ENCODE peak calls at places on chromosomes 3 and 15, in four cellular contexts. One of them, this sample, is unnamed.

GRCh38 chr3:131110087-131110486 is 83.4 kb downstream of the NEK11 start:
- DNase-seq in left colon: no peak
- DNase-seq in activated T-cell treated with anti-CD3 and anti-CD28 coated beads for 4 hours: no peak
- DNase-seq in stimulated activated CD4-positive, alpha-beta T cell treated with anti-CD3 and anti-CD28 coated beads, TNF-alpha, amount 100 ng/mL, for 4 hours: no peak
- DNase-seq in this sample: no peak

GRCh38 chr3:150783920-150784746 is 21.2 kb upstream of the SIAH2 start:
- DNase-seq in stimulated activated CD4-positive, alpha-beta T cell treated with anti-CD3 and anti-CD28 coated beads, TNF-alpha, amount 100 ng/mL, for 4 hours: no peak
- DNase-seq in left colon: no peak
- DNase-seq in activated T-cell treated with anti-CD3 and anti-CD28 coated beads for 4 hours: no peak
- DNase-seq in this sample: no peak

GRCh38 chr3:45154641-45155147 is 8.5 kb upstream of the CDCP1 start:
- DNase-seq in stimulated activated CD4-positive, alpha-beta T cell treated with anti-CD3 and anti-CD28 coated beads, TNF-alpha, amount 100 ng/mL, for 4 hours: no peak
- DNase-seq in activated T-cell treated with anti-CD3 and anti-CD28 coated beads for 4 hours: no peak
- DNase-seq in left colon: no peak
- DNase-seq in this sample: no peak

GRCh38 chr3:112124901-112125607 is 8.0 kb downstream of the GCSAM start:
- DNase-seq in activated T-cell treated with anti-CD3 and anti-CD28 coated beads for 4 hours: no peak
- DNase-seq in stimulated activated CD4-positive, alpha-beta T cell treated with anti-CD3 and anti-CD28 coated beads, TNF-alpha, amount 100 ng/mL, for 4 hours: no peak
- DNase-seq in left colon: no peak
- DNase-seq in this sample: no peak

GRCh38 chr3:196932600-196932999 is 9.7 kb downstream of the NCBP2 start:
- DNase-seq in activated T-cell treated with anti-CD3 and anti-CD28 coated beads for 4 hours: no peak
- DNase-seq in stimulated activated CD4-positive, alpha-beta T cell treated with anti-CD3 and anti-CD28 coated beads, TNF-alpha, amount 100 ng/mL, for 4 hours: no peak
- DNase-seq in left colon: no peak
- DNase-seq in this sample: no peak

GRCh38 chr15:83158393-83158792 is 49.2 kb downstream of the HDGFL3 start:
- DNase-seq in left colon: no peak
- DNase-seq in stimulated activated CD4-positive, alpha-beta T cell treated with anti-CD3 and anti-CD28 coated beads, TNF-alpha, amount 100 ng/mL, for 4 hours: no peak
- DNase-seq in activated T-cell treated with anti-CD3 and anti-CD28 coated beads for 4 hours: no peak
- DNase-seq in this sample: no peak

GRCh38 chr3:191528589-191528988 is 67.6 kb downstream of the PYDC2 start:
- DNase-seq in activated T-cell treated with anti-CD3 and anti-CD28 coated beads for 4 hours: no peak
- DNase-seq in left colon: no peak
- DNase-seq in stimulated activated CD4-positive, alpha-beta T cell treated with anti-CD3 and anti-CD28 coated beads, TNF-alpha, amount 100 ng/mL, for 4 hours: no peak
- DNase-seq in this sample: no peak

GRCh38 chr3:52234516-52235447 is 4.2 kb downstream of the TWF2 start:
- DNase-seq in left colon: no peak
- DNase-seq in stimulated activated CD4-positive, alpha-beta T cell treated with anti-CD3 and anti-CD28 coated beads, TNF-alpha, amount 100 ng/mL, for 4 hours: no peak
- DNase-seq in activated T-cell treated with anti-CD3 and anti-CD28 coated beads for 4 hours: no peak
- DNase-seq in this sample: no peak

GRCh38 chr3:116863270-116863770 is 153.7 kb downstream of the TUSC7 start:
- DNase-seq in left colon: no peak
- DNase-seq in stimulated activated CD4-positive, alpha-beta T cell treated with anti-CD3 and anti-CD28 coated beads, TNF-alpha, amount 100 ng/mL, for 4 hours: no peak
- DNase-seq in activated T-cell treated with anti-CD3 and anti-CD28 coated beads for 4 hours: no peak
- DNase-seq in this sample: no peak

GRCh38 chr3:29311805-29312204 is 30.9 kb downstream of the RBMS3 start:
- DNase-seq in stimulated activated CD4-positive, alpha-beta T cell treated with anti-CD3 and anti-CD28 coated beads, TNF-alpha, amount 100 ng/mL, for 4 hours: no peak
- DNase-seq in left colon: no peak
- DNase-seq in activated T-cell treated with anti-CD3 and anti-CD28 coated beads for 4 hours: no peak
- DNase-seq in this sample: no peak

GRCh38 chr15:99961011-99961441 is 227.8 kb upstream of the LYSMD4 start:
- DNase-seq in left colon: peak; percentile 20
- DNase-seq in activated T-cell treated with anti-CD3 and anti-CD28 coated beads for 4 hours: no peak
- DNase-seq in stimulated activated CD4-positive, alpha-beta T cell treated with anti-CD3 and anti-CD28 coated beads, TNF-alpha, amount 100 ng/mL, for 4 hours: no peak
- DNase-seq in this sample: no peak

GRCh38 chr15:52822475-52822874 is 32.3 kb upstream of the ONECUT1 start:
- DNase-seq in stimulated activated CD4-positive, alpha-beta T cell treated with anti-CD3 and anti-CD28 coated beads, TNF-alpha, amount 100 ng/mL, for 4 hours: no peak
- DNase-seq in activated T-cell treated with anti-CD3 and anti-CD28 coated beads for 4 hours: no peak
- DNase-seq in left colon: no peak
- DNase-seq in this sample: no peak

GRCh38 chr3:69353492-69353891 is 32.4 kb downstream of the FRMD4B start:
- DNase-seq in activated T-cell treated with anti-CD3 and anti-CD28 coated beads for 4 hours: no peak
- DNase-seq in left colon: no peak
- DNase-seq in stimulated activated CD4-positive, alpha-beta T cell treated with anti-CD3 and anti-CD28 coated beads, TNF-alpha, amount 100 ng/mL, for 4 hours: no peak
- DNase-seq in this sample: no peak

GRCh38 chr15:48469681-48470080 is 138.5 kb downstream of the DUT start:
- DNase-seq in left colon: no peak
- DNase-seq in stimulated activated CD4-positive, alpha-beta T cell treated with anti-CD3 and anti-CD28 coated beads, TNF-alpha, amount 100 ng/mL, for 4 hours: no peak
- DNase-seq in activated T-cell treated with anti-CD3 and anti-CD28 coated beads for 4 hours: no peak
- DNase-seq in this sample: no peak

GRCh38 chr3:170372190-170372879 is 14.8 kb downstream of the SKIL start:
- DNase-seq in stimulated activated CD4-positive, alpha-beta T cell treated with anti-CD3 and anti-CD28 coated beads, TNF-alpha, amount 100 ng/mL, for 4 hours: no peak
- DNase-seq in activated T-cell treated with anti-CD3 and anti-CD28 coated beads for 4 hours: no peak
- DNase-seq in left colon: no peak
- DNase-seq in this sample: no peak

GRCh38 chr3:154214320-154214719 is 93.1 kb downstream of the ARHGEF26 start:
- DNase-seq in left colon: no peak
- DNase-seq in activated T-cell treated with anti-CD3 and anti-CD28 coated beads for 4 hours: no peak
- DNase-seq in stimulated activated CD4-positive, alpha-beta T cell treated with anti-CD3 and anti-CD28 coated beads, TNF-alpha, amount 100 ng/mL, for 4 hours: no peak
- DNase-seq in this sample: no peak

GRCh38 chr3:4986175-4986610 is 7.0 kb downstream of the BHLHE40 start:
- DNase-seq in stimulated activated CD4-positive, alpha-beta T cell treated with anti-CD3 and anti-CD28 coated beads, TNF-alpha, amount 100 ng/mL, for 4 hours: no peak
- DNase-seq in left colon: no peak
- DNase-seq in activated T-cell treated with anti-CD3 and anti-CD28 coated beads for 4 hours: no peak
- DNase-seq in this sample: no peak

GRCh38 chr15:78615151-78615589 is 5.6 kb downstream of the CHRNA3 start:
- DNase-seq in left colon: no peak
- DNase-seq in activated T-cell treated with anti-CD3 and anti-CD28 coated beads for 4 hours: no peak
- DNase-seq in stimulated activated CD4-positive, alpha-beta T cell treated with anti-CD3 and anti-CD28 coated beads, TNF-alpha, amount 100 ng/mL, for 4 hours: no peak
- DNase-seq in this sample: no peak

GRCh38 chr3:158846803-158847465 is 45.1 kb downstream of the MFSD1 start:
- DNase-seq in left colon: no peak
- DNase-seq in activated T-cell treated with anti-CD3 and anti-CD28 coated beads for 4 hours: no peak
- DNase-seq in stimulated activated CD4-positive, alpha-beta T cell treated with anti-CD3 and anti-CD28 coated beads, TNF-alpha, amount 100 ng/mL, for 4 hours: no peak
- DNase-seq in this sample: no peak

GRCh38 chr3:133799794-133800585 is 5.6 kb upstream of the SRPRB start:
- DNase-seq in left colon: no peak
- DNase-seq in stimulated activated CD4-positive, alpha-beta T cell treated with anti-CD3 and anti-CD28 coated beads, TNF-alpha, amount 100 ng/mL, for 4 hours: no peak
- DNase-seq in activated T-cell treated with anti-CD3 and anti-CD28 coated beads for 4 hours: no peak
- DNase-seq in this sample: no peak

GRCh38 chr3:197019535-197019934 is 10.1 kb downstream of the MELTF start:
- DNase-seq in left colon: no peak
- DNase-seq in stimulated activated CD4-positive, alpha-beta T cell treated with anti-CD3 and anti-CD28 coated beads, TNF-alpha, amount 100 ng/mL, for 4 hours: no peak
- DNase-seq in activated T-cell treated with anti-CD3 and anti-CD28 coated beads for 4 hours: no peak
- DNase-seq in this sample: no peak

GRCh38 chr15:67025719-67026118 is 39.7 kb upstream of the SMAD3 start:
- DNase-seq in activated T-cell treated with anti-CD3 and anti-CD28 coated beads for 4 hours: no peak
- DNase-seq in stimulated activated CD4-positive, alpha-beta T cell treated with anti-CD3 and anti-CD28 coated beads, TNF-alpha, amount 100 ng/mL, for 4 hours: no peak
- DNase-seq in left colon: peak; percentile 46
- DNase-seq in this sample: no peak

GRCh38 chr3:139260793-139261736 is 82.8 kb upstream of the MRPS22 start:
- DNase-seq in stimulated activated CD4-positive, alpha-beta T cell treated with anti-CD3 and anti-CD28 coated beads, TNF-alpha, amount 100 ng/mL, for 4 hours: no peak
- DNase-seq in activated T-cell treated with anti-CD3 and anti-CD28 coated beads for 4 hours: no peak
- DNase-seq in left colon: no peak
- DNase-seq in this sample: no peak

GRCh38 chr3:65908588-65908987 is 130.1 kb downstream of the MAGI1 start:
- DNase-seq in left colon: no peak
- DNase-seq in stimulated activated CD4-positive, alpha-beta T cell treated with anti-CD3 and anti-CD28 coated beads, TNF-alpha, amount 100 ng/mL, for 4 hours: no peak
- DNase-seq in activated T-cell treated with anti-CD3 and anti-CD28 coated beads for 4 hours: no peak
- DNase-seq in this sample: no peak

GRCh38 chr15:74333662-74334061 is 33.8 kb downstream of the CYP11A1 start:
- DNase-seq in activated T-cell treated with anti-CD3 and anti-CD28 coated beads for 4 hours: no peak
- DNase-seq in stimulated activated CD4-positive, alpha-beta T cell treated with anti-CD3 and anti-CD28 coated beads, TNF-alpha, amount 100 ng/mL, for 4 hours: no peak
- DNase-seq in left colon: no peak
- DNase-seq in this sample: no peak

GRCh38 chr3:53956591-53956990 is 64.9 kb upstream of the SELENOK start:
- DNase-seq in activated T-cell treated with anti-CD3 and anti-CD28 coated beads for 4 hours: no peak
- DNase-seq in stimulated activated CD4-positive, alpha-beta T cell treated with anti-CD3 and anti-CD28 coated beads, TNF-alpha, amount 100 ng/mL, for 4 hours: no peak
- DNase-seq in left colon: no peak
- DNase-seq in this sample: no peak

GRCh38 chr3:28476764-28477163 is 128.1 kb upstream of the AZI2 start:
- DNase-seq in activated T-cell treated with anti-CD3 and anti-CD28 coated beads for 4 hours: no peak
- DNase-seq in stimulated activated CD4-positive, alpha-beta T cell treated with anti-CD3 and anti-CD28 coated beads, TNF-alpha, amount 100 ng/mL, for 4 hours: no peak
- DNase-seq in left colon: no peak
- DNase-seq in this sample: no peak

GRCh38 chr15:40928975-40929729 is at the start of gene DLL4:
- DNase-seq in left colon: peak; percentile 86
- DNase-seq in activated T-cell treated with anti-CD3 and anti-CD28 coated beads for 4 hours: no peak
- DNase-seq in stimulated activated CD4-positive, alpha-beta T cell treated with anti-CD3 and anti-CD28 coated beads, TNF-alpha, amount 100 ng/mL, for 4 hours: no peak
- DNase-seq in this sample: peak; percentile 40

GRCh38 chr3:110814170-110815007 is 257.2 kb upstream of the NECTIN3 start:
- DNase-seq in left colon: peak; percentile 4
- DNase-seq in activated T-cell treated with anti-CD3 and anti-CD28 coated beads for 4 hours: no peak
- DNase-seq in stimulated activated CD4-positive, alpha-beta T cell treated with anti-CD3 and anti-CD28 coated beads, TNF-alpha, amount 100 ng/mL, for 4 hours: no peak
- DNase-seq in this sample: no peak

GRCh38 chr15:27902680-27903385 is 196.3 kb downstream of the OCA2 start:
- DNase-seq in left colon: no peak
- DNase-seq in stimulated activated CD4-positive, alpha-beta T cell treated with anti-CD3 and anti-CD28 coated beads, TNF-alpha, amount 100 ng/mL, for 4 hours: no peak
- DNase-seq in activated T-cell treated with anti-CD3 and anti-CD28 coated beads for 4 hours: no peak
- DNase-seq in this sample: no peak

GRCh38 chr15:52021128-52021671 is 2.2 kb downstream of the MAPK6 start:
- DNase-seq in activated T-cell treated with anti-CD3 and anti-CD28 coated beads for 4 hours: peak; percentile 63
- DNase-seq in stimulated activated CD4-positive, alpha-beta T cell treated with anti-CD3 and anti-CD28 coated beads, TNF-alpha, amount 100 ng/mL, for 4 hours: peak; percentile 58
- DNase-seq in left colon: peak; percentile 31
- DNase-seq in this sample: peak; percentile 26

GRCh38 chr3:187041362-187042061 is 97.8 kb downstream of the RPL39L start:
- DNase-seq in left colon: no peak
- DNase-seq in stimulated activated CD4-positive, alpha-beta T cell treated with anti-CD3 and anti-CD28 coated beads, TNF-alpha, amount 100 ng/mL, for 4 hours: peak; percentile 37
- DNase-seq in activated T-cell treated with anti-CD3 and anti-CD28 coated beads for 4 hours: peak; percentile 37
- DNase-seq in this sample: no peak

This sample was measured in T-helper 17 cell.